ENCODE peak calls at places on chromosome 11, in four cellular contexts. One of them, this sample, is unnamed.
A peak's percentile ranks its signal among the peaks of the same experiment; 100 is the strongest.

GRCh38 chr11:117481885-117482284 is 154.2 kb downstream of the CEP164 start:
- DNase-seq in sigmoid colon: no peak
- DNase-seq in nephron progenitor cell: no peak
- DNase-seq in posterior vena cava: no peak
- DNase-seq in this sample: no peak

GRCh38 chr11:75214411-75214821 is 26.2 kb upstream of the TPBGL start:
- DNase-seq in nephron progenitor cell: peak; percentile 98
- DNase-seq in sigmoid colon: peak; percentile 66
- DNase-seq in posterior vena cava: peak; percentile 93
- DNase-seq in this sample: no peak

GRCh38 chr11:63813563-63814382 is 517 bp downstream of the SPINDOC start:
- DNase-seq in nephron progenitor cell: peak; percentile 62
- DNase-seq in posterior vena cava: peak; percentile 87
- DNase-seq in sigmoid colon: peak; percentile 75
- DNase-seq in this sample: no peak

GRCh38 chr11:16839821-16840220 is 101.4 kb downstream of the C11orf58 start:
- DNase-seq in sigmoid colon: no peak
- DNase-seq in posterior vena cava: no peak
- DNase-seq in nephron progenitor cell: no peak
- DNase-seq in this sample: no peak

GRCh38 chr11:91100432-91100831 is 877.6 kb upstream of the CHORDC1 start:
- DNase-seq in sigmoid colon: no peak
- DNase-seq in posterior vena cava: no peak
- DNase-seq in nephron progenitor cell: no peak
- DNase-seq in this sample: no peak

GRCh38 chr11:86952933-86953637 is 2.1 kb downstream of the FZD4 start:
- DNase-seq in nephron progenitor cell: no peak
- DNase-seq in posterior vena cava: no peak
- DNase-seq in sigmoid colon: no peak
- DNase-seq in this sample: no peak

GRCh38 chr11:13955971-13956421 is 6.5 kb upstream of the SPON1 start:
- DNase-seq in posterior vena cava: no peak
- DNase-seq in sigmoid colon: peak; percentile 83
- DNase-seq in nephron progenitor cell: peak; percentile 60
- DNase-seq in this sample: no peak

GRCh38 chr11:403021-403760 is 9.2 kb downstream of the PKP3 start:
- DNase-seq in posterior vena cava: no peak
- DNase-seq in nephron progenitor cell: peak; percentile 2
- DNase-seq in sigmoid colon: no peak
- DNase-seq in this sample: no peak

This sample was measured in chondrocyte.